ENCODE peak calls at places on chromosomes 7 and 10, in five cellular contexts. A is dorsolateral prefrontal cortex, D is hypothalamus, M is colonic mucosa, I is M059J. B is an unnamed sample.

GRCh38 chr10:99937630-99938029 is 72.1 kb downstream of the DNMBP start:
- DNase-seq in I (no peak), D (no peak), A (no peak), M (no peak), B (no peak)

GRCh38 chr7:91307467-91307866 is 43.2 kb downstream of the FZD1 start:
- DNase-seq in A (no peak), D (no peak), M (no peak), I (no peak), B (no peak)

GRCh38 chr10:118002581-118002980 is 44.2 kb downstream of the RAB11FIP2 start:
- DNase-seq in D (no peak), I (peak; percentile 9), A (no peak), M (no peak), B (no peak)

GRCh38 chr7:68425377-68425776 is 1172.9 kb upstream of the AUTS2 start:
- DNase-seq in A (no peak), M (no peak), I (peak; percentile 36), D (no peak), B (no peak)

GRCh38 chr7:26186364-26187311 is 13.9 kb downstream of the HNRNPA2B1 start:
- DNase-seq in A (no peak), I (no peak), M (no peak), D (no peak), B (no peak)

GRCh38 chr7:29288534-29289091 is 94.0 kb downstream of the CHN2 start:
- DNase-seq in D (peak; percentile 21), I (no peak), A (no peak), M (no peak), B (no peak)

GRCh38 chr7:44431091-44431608 is 59.3 kb downstream of the NUDCD3 start:
- DNase-seq in A (peak; percentile 67), I (no peak), D (no peak), M (no peak), B (peak; percentile 11)

GRCh38 chr7:34354906-34355305 is 303.1 kb upstream of the NPSR1 start:
- DNase-seq in M (no peak), I (peak; percentile 87), D (no peak), A (no peak), B (no peak)

GRCh38 chr10:124174673-124175645 is 81.6 kb upstream of the CHST15 start:
- DNase-seq in D (no peak), A (no peak), I (no peak), M (no peak), B (no peak)

GRCh38 chr10:112215342-112215774 is 31.8 kb upstream of the GPAM start:
- DNase-seq in M (no peak), D (no peak), A (no peak), I (no peak), B (no peak)

GRCh38 chr10:132132391-132132841 is 54.3 kb upstream of the DPYSL4 start:
- DNase-seq in A (peak; percentile 54), M (no peak), I (no peak), D (no peak), B (no peak)

GRCh38 chr10:12414278-12414988 is 65.1 kb downstream of the CAMK1D start:
- DNase-seq in D (no peak), M (no peak), I (peak; percentile 6), A (no peak), B (no peak)